ENCODE peak calls at places on chromosome 22, in seven cellular contexts. J is Calu3, R is osteocyte, H is bronchial epithelial cell, S is fibroblast of villous mesenchyme, G is cardiac muscle cell, P is GM23338. Q is an unnamed sample.

GRCh38 chr22:38257170-38257569 is 15.6 kb downstream of the TMEM184B start:
- DNase-seq in J (no peak), R (no peak), H (no peak), S (peak; percentile 85), G (peak; percentile 79), P (no peak), Q (no peak)

GRCh38 chr22:47351836-47352579 is 589.6 kb downstream of the TBC1D22A start:
- DNase-seq in J (no peak), R (peak; percentile 68), H (no peak), S (no peak), G (no peak), P (no peak), Q (no peak)

GRCh38 chr22:31439805-31440204 is 40.4 kb downstream of the DRG1 start:
- DNase-seq in J (no peak), R (no peak), H (no peak), S (peak; percentile 4), G (peak; percentile 6), P (no peak), Q (no peak)

GRCh38 chr22:44682556-44683168 is 19.3 kb upstream of the PRR5 start:
- DNase-seq in J (no peak), R (no peak), H (no peak), S (no peak), G (no peak), P (no peak), Q (no peak)

GRCh38 chr22:48758021-48758561 is 1069.6 kb downstream of the BRD1 start:
- DNase-seq in J (no peak), R (peak; percentile 79), H (no peak), S (no peak), G (no peak), P (no peak), Q (peak; percentile 7)

GRCh38 chr22:37275622-37276021 is 6.7 kb upstream of the CYTH4 start:
- DNase-seq in J (no peak), R (no peak), H (no peak), S (no peak), G (no peak), P (no peak), Q (no peak)

GRCh38 chr22:22201185-22201924 is 43.2 kb upstream of the VPREB1 start:
- DNase-seq in J (peak; percentile 59), R (no peak), H (no peak), S (peak; percentile 20), G (no peak), P (peak; percentile 78), Q (no peak)

GRCh38 chr22:29000225-29000556 is 61.4 kb downstream of the C22orf31 start:
- DNase-seq in J (no peak), R (no peak), H (no peak), S (no peak), G (no peak), P (peak; percentile 84), Q (no peak)

GRCh38 chr22:35589736-35590079 is 27.4 kb downstream of the MB start:
- DNase-seq in J (no peak), R (no peak), H (no peak), S (no peak), G (no peak), P (no peak), Q (no peak)

GRCh38 chr22:30926706-30927105 is 41.9 kb downstream of the MORC2 start:
- DNase-seq in J (no peak), R (peak; percentile 53), H (no peak), S (no peak), G (no peak), P (no peak), Q (no peak)

GRCh38 chr22:27750866-27751265 is 50.7 kb downstream of the MN1 start:
- DNase-seq in J (no peak), R (no peak), H (no peak), S (no peak), G (no peak), P (no peak), Q (no peak)

GRCh38 chr22:45320326-45320976 is 10.7 kb downstream of the FAM118A start:
- DNase-seq in J (no peak), R (no peak), H (peak; percentile 10), S (peak; percentile 70), G (peak; percentile 25), P (no peak), Q (no peak)

GRCh38 chr22:45296628-45297297 is 12.0 kb downstream of the UPK3A start:
- DNase-seq in J (no peak), R (no peak), H (no peak), S (no peak), G (no peak), P (no peak), Q (no peak)

GRCh38 chr22:44550666-44551491 is 52.8 kb upstream of the RTL6 start:
- DNase-seq in J (no peak), R (no peak), H (no peak), S (peak; percentile 94), G (peak; percentile 98), P (no peak), Q (no peak)

GRCh38 chr22:30823015-30823370 is 128.3 kb downstream of the OSBP2 start:
- DNase-seq in J (no peak), R (no peak), H (no peak), S (no peak), G (peak; percentile 11), P (peak; percentile 70), Q (no peak)

GRCh38 chr22:24178021-24178431 is 3.3 kb upstream of the SUSD2 start:
- DNase-seq in J (no peak), R (no peak), H (no peak), S (no peak), G (no peak), P (no peak), Q (no peak)

GRCh38 chr22:24179478-24180210 is 1.6 kb upstream of the SUSD2 start:
- DNase-seq in J (no peak), R (no peak), H (no peak), S (no peak), G (no peak), P (no peak), Q (no peak)

GRCh38 chr22:24177456-24177855 is 3.8 kb upstream of the SUSD2 start:
- DNase-seq in J (no peak), R (no peak), H (no peak), S (no peak), G (no peak), P (no peak), Q (no peak)

GRCh38 chr22:24177045-24177444 is 4.2 kb upstream of the SUSD2 start:
- DNase-seq in J (no peak), R (no peak), H (no peak), S (no peak), G (no peak), P (no peak), Q (no peak)

GRCh38 chr22:24178502-24179440 is 2.5 kb upstream of the SUSD2 start:
- DNase-seq in J (no peak), R (no peak), H (no peak), S (no peak), G (no peak), P (peak; percentile 76), Q (no peak)
- TF ChIP-seq CTCF in J (peak; percentile 26), R (peak; percentile 40), H (peak; percentile 37), S (peak; percentile 35), G (peak; percentile 42), P (peak; percentile 70), Q (peak; percentile 37)

DNA sequence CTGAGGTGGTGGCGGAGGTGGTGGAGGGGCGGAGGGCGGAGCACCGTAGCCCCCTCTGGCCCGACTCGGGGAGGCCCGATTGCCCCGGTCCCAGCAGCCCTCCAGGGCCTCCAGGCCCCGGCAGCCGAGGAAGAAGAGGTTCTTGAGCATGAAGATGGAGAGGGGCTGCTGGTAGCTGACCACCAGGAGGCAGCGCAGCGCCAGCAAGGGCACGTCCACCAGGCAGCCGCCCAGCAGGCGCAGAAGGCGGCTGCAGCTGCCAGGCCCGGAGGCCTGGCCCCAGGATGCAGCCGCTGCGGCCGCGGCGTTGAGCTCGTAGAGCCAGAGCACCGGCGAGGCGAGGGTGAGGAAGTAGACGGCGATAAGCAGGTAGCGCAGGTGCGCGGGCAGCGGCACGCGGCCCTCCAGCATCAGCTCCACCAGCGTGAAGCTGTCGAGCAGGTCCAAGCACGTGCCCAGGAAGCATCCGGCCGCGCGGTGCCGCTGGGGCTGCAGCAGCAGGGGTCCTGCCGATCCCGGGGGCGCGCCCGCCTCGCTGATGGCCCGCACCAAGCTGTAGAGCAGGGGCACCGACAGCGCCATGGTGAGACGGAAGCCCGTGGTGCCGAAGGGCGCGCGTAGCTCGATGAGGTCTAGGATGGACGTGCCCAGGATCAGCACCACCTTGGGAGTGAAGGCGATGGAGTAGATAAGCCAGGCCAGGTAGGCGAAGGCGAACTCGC is 1.5 kb downstream of the TMEM121B start:
- DNase-seq in J (peak; percentile 55), R (no peak), H (no peak), S (peak; percentile 6), G (peak; percentile 38), P (peak; percentile 80), Q (no peak)
- TF ChIP-seq CTCF in J (peak; percentile 42), R (no peak), H (peak; percentile 3), S (peak; percentile 9), G (peak; percentile 37), P (peak; percentile 60), Q (peak; percentile 43)

DNA sequence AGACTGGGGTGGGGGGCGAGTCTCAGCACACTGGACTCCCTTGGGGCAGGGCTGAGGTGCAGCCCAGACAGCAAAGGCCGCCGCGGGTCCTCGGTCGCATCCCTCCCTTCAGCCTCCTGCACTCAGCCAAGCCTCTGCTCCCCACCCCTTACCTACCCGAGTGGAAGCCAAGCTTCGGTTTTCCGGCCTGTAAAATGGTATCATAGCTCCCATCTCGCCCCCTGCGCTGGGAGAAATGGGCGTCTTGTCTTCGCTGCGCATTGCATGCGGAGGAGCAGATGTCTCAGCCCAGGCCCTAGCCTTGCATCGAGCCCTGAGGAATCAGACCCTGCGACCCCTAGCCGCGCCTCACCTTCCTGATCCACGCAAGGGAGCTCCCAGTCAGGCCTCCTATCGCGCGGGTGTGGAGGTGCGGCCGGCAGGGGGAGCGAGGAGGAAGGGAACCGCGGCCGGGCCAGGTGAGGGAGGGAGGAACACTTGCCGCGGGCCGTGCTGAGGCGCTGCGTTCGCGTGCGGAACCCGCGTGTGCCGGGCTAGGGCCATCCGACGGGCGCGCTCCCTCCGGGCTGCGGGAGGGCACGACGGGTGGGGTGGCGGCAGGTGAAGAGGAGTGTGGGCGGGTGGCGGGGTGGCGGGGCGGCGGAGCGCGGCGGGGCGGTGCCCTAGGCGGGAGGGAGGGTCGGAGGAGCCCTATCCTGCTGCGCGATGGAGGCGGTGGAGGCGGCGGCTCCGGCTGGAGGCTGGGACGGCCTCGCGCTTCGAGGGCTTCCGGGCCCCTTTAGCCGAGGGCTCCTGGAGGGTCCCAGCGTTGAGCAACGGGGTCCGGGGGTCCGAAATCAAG is 4.1 kb upstream of the TBX1 start:
- DNase-seq in J (peak; percentile 82), R (no peak), H (peak; percentile 28), S (peak; percentile 42), G (no peak), P (peak; percentile 73), Q (peak; percentile 53)
- TF ChIP-seq CTCF in J (peak; percentile 75), R (peak; percentile 55), H (peak; percentile 81), S (peak; percentile 47), G (peak; percentile 47), P (peak; percentile 56), Q (peak; percentile 56)

GRCh38 chr22:39360674-39361413 is 11.1 kb downstream of the SYNGR1 start:
- DNase-seq in J (peak; percentile 25), R (no peak), H (peak; percentile 74), S (no peak), G (no peak), P (peak; percentile 67), Q (no peak)

GRCh38 chr22:39362271-39362670 is 12.5 kb downstream of the SYNGR1 start:
- DNase-seq in J (no peak), R (no peak), H (no peak), S (no peak), G (no peak), P (peak; percentile 62), Q (no peak)

GRCh38 chr22:39361495-39361894 is 11.7 kb downstream of the SYNGR1 start:
- DNase-seq in J (no peak), R (no peak), H (no peak), S (no peak), G (no peak), P (no peak), Q (no peak)

GRCh38 chr22:39360242-39360641 is 10.5 kb downstream of the SYNGR1 start:
- DNase-seq in J (no peak), R (no peak), H (no peak), S (no peak), G (no peak), P (no peak), Q (no peak)

GRCh38 chr22:39359659-39360195 is 9.9 kb downstream of the SYNGR1 start:
- DNase-seq in J (no peak), R (no peak), H (no peak), S (no peak), G (no peak), P (no peak), Q (no peak)
- TF ChIP-seq CTCF in J (no peak), R (no peak), H (no peak), S (no peak), G (no peak), P (no peak), Q (no peak)